ENCODE peak calls at places on chromosomes 6 and 20, in eight cellular contexts. W is body of pancreas, C is hepatocyte, M is left lung, R is astrocyte, D is fibroblast of lung, S is tibial artery, X is endothelial cell of umbilical vein. Y is an unnamed sample.

GRCh38 chr6:37739618-37740017 is 41.9 kb upstream of the MDGA1 start:
- DNase-seq in W (no peak), C (no peak), M (no peak), R (no peak), D (no peak), S (no peak), X (no peak), Y (no peak)

GRCh38 chr6:85089255-85089654 is 324.9 kb upstream of the TBX18 start:
- DNase-seq in W (no peak), C (no peak), M (no peak), R (no peak), D (no peak), S (no peak), X (no peak), Y (no peak)

GRCh38 chr6:134502614-134503541 is 185.0 kb upstream of the SGK1 start:
- DNase-seq in W (no peak), C (peak; percentile 52), M (no peak), R (no peak), D (no peak), S (no peak), X (no peak), Y (no peak)

GRCh38 chr6:81265106-81265505 is 487.4 kb downstream of the TENT5A start:
- DNase-seq in W (no peak), C (peak; percentile 10), M (peak; percentile 17), R (peak; percentile 39), D (peak; percentile 62), S (peak; percentile 71), X (no peak), Y (no peak)

GRCh38 chr20:43766395-43766794 is 39.6 kb upstream of the GTSF1L start:
- DNase-seq in W (no peak), C (no peak), M (no peak), R (no peak), D (no peak), S (no peak), X (no peak), Y (no peak)

GRCh38 chr6:37990762-37991525 is 171.4 kb downstream of the ZFAND3 start:
- DNase-seq in W (no peak), C (peak; percentile 33), M (no peak), R (peak; percentile 90), D (peak; percentile 92), S (no peak), X (no peak), Y (no peak)

GRCh38 chr20:48180637-48181036 is 395.4 kb upstream of the SULF2 start:
- DNase-seq in W (no peak), C (no peak), M (no peak), R (peak; percentile 85), D (peak; percentile 87), S (no peak), X (peak; percentile 7), Y (no peak)

GRCh38 chr6:41367700-41368099 is 32.3 kb downstream of the NCR2 start:
- DNase-seq in W (no peak), C (peak; percentile 87), M (no peak), R (peak; percentile 29), D (peak; percentile 42), S (no peak), X (peak; percentile 62), Y (no peak)

GRCh38 chr20:33945391-33946079 is 48.2 kb upstream of the RALY start:
- DNase-seq in W (no peak), C (no peak), M (no peak), R (peak; percentile 51), D (peak; percentile 65), S (no peak), X (no peak), Y (no peak)

GRCh38 chr6:29737707-29738630 is 14.7 kb downstream of the HLA-F start:
- DNase-seq in W (peak; percentile 77), C (peak; percentile 83), M (no peak), R (peak; percentile 15), D (peak; percentile 43), S (no peak), X (peak; percentile 62), Y (peak; percentile 76)

GRCh38 chr6:138431276-138432062 is 27.4 kb downstream of the HEBP2 start:
- DNase-seq in W (no peak), C (no peak), M (no peak), R (no peak), D (no peak), S (no peak), X (no peak), Y (no peak)

GRCh38 chr6:53103993-53104675 is 38.9 kb downstream of the FBXO9 start:
- DNase-seq in W (no peak), C (no peak), M (no peak), R (no peak), D (no peak), S (no peak), X (peak; percentile 18), Y (no peak)

GRCh38 chr20:931401-931800 is 15.3 kb upstream of the ANGPT4 start:
- DNase-seq in W (no peak), C (no peak), M (no peak), R (no peak), D (no peak), S (no peak), X (no peak), Y (no peak)

GRCh38 chr20:924639-925038 is 8.5 kb upstream of the ANGPT4 start:
- DNase-seq in W (no peak), C (peak; percentile 36), M (no peak), R (no peak), D (no peak), S (peak; percentile 37), X (no peak), Y (no peak)

GRCh38 chr20:922781-923180 is 6.6 kb upstream of the ANGPT4 start:
- DNase-seq in W (no peak), C (no peak), M (no peak), R (no peak), D (no peak), S (peak; percentile 89), X (no peak), Y (no peak)

GRCh38 chr20:925516-925915 is 9.4 kb upstream of the ANGPT4 start:
- DNase-seq in W (no peak), C (no peak), M (no peak), R (no peak), D (no peak), S (peak; percentile 48), X (no peak), Y (no peak)

DNA sequence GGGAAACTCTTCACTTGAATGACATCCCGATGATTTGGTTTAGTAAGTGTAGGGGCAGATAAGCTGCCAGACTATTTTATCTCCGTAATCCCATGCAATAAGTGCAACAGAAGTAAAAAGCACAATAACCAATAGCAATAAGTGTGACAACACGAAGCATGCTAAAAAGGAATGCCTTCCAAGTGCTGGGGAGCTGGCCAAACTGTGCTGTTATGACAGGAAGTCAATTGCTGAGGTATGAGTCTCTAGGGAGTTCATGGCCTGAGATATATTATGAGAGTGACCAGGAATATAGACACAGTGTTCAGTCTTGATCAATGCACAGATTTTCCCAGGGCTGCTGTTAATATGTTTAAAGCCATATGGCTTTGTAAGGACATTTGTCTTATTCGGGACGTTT is 10.5 kb upstream of the ANGPT4 start:
- DNase-seq in W (no peak), C (no peak), M (no peak), R (no peak), D (no peak), S (peak; percentile 60), X (no peak), Y (no peak)
- TF ChIP-seq CTCF in W (no peak), C (no peak), M (no peak), R (no peak), D (no peak), S (no peak), X (no peak), Y (no peak)

GRCh38 chr20:58523916-58524315 is 8.7 kb upstream of the APCDD1L start:
- DNase-seq in W (no peak), C (no peak), M (no peak), R (peak; percentile 86), D (peak; percentile 88), S (no peak), X (peak; percentile 55), Y (no peak)
- H3K4me3 ChIP-seq in W (no peak overlapping the region), C (no peak overlapping the region), M (no peak overlapping the region), R (no peak overlapping the region), D (no peak overlapping the region), S (no peak overlapping the region), X (no peak overlapping the region), Y (no peak overlapping the region)

GRCh38 chr6:118709859-118710350 is 58.5 kb upstream of the CEP85L start:
- DNase-seq in W (peak; percentile 25), C (no peak), M (no peak), R (peak; percentile 93), D (peak; percentile 95), S (no peak), X (no peak), Y (no peak)

GRCh38 chr6:118708736-118709135 is 57.3 kb upstream of the CEP85L start:
- DNase-seq in W (no peak), C (no peak), M (no peak), R (peak; percentile 61), D (peak; percentile 65), S (no peak), X (no peak), Y (no peak)

GRCh38 chr6:118706702-118707101 is 55.3 kb upstream of the CEP85L start:
- DNase-seq in W (no peak), C (no peak), M (no peak), R (peak; percentile 57), D (peak; percentile 72), S (no peak), X (no peak), Y (no peak)

GRCh38 chr6:118705799-118706481 is 54.5 kb upstream of the CEP85L start:
- DNase-seq in W (no peak), C (no peak), M (no peak), R (peak; percentile 86), D (peak; percentile 92), S (no peak), X (peak; percentile 74), Y (no peak)

DNA sequence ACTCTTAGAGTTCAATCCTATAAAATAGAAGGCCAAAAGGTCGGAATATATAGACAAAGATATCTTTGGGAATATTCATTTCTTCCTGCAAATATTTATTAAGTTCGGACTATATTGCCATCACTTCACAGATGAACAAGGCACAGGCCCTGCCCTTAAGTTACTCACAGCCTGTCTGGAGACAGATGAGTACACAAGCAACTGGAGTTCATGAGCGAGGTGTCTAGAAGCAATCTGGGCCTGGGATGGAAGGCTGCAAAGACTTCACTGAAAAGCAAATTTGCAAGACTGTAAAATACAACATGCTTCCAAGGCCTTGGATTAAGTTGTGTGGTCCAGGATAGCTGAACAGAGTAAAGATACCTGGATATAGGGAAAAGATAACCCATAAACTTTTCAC is 56.7 kb upstream of the CEP85L start:
- DNase-seq in W (no peak), C (no peak), M (no peak), R (peak; percentile 62), D (peak; percentile 70), S (no peak), X (peak; percentile 29), Y (no peak)
- H3K27ac ChIP-seq in W (no peak overlapping the region), C (peak overlapping the region; percentile 53), M (no peak overlapping the region), R (peak overlapping the region; percentile 89), D (peak overlapping the region; percentile 93), S (peak overlapping the region; percentile 68), X (peak overlapping the region; percentile 93), Y (peak overlapping the region; percentile 62)

GRCh38 chr6:74991573-74992332 is 214.1 kb downstream of the COL12A1 start:
- DNase-seq in W (no peak), C (no peak), M (no peak), R (peak; percentile 88), D (peak; percentile 88), S (no peak), X (peak; percentile 20), Y (no peak)
- TF ChIP-seq CTCF in W (no peak), C (no peak), M (no peak), R (no peak), D (peak; percentile 43), S (no peak), X (no peak), Y (no peak)

GRCh38 chr20:62361799-62362589 is 5.1 kb downstream of the LAMA5 start:
- DNase-seq in W (peak; percentile 85), C (peak; percentile 71), M (peak; percentile 92), R (no peak), D (no peak), S (peak; percentile 87), X (no peak), Y (peak; percentile 64)
- H3K4me3 ChIP-seq in W (no peak overlapping the region), C (no peak overlapping the region), M (no peak overlapping the region), R (no peak overlapping the region), D (no peak overlapping the region), S (peak overlapping the region; percentile 77), X (no peak overlapping the region), Y (no peak overlapping the region)

Y was measured in ascending aorta.